ENCODE peak calls at places on chromosome 3, in eight cellular contexts. G, I, K, A, Z, R, T and N are unnamed samples.
A peak's percentile ranks its signal among the peaks of the same experiment; 100 is the strongest.

GRCh38 chr3:46660003-46660402 is 33.5 kb downstream of the ALS2CL start:
- DNase-seq in T (no peak), A (no peak), I (no peak), K (no peak), G (peak; percentile 44), R (peak; percentile 11), Z (no peak), N (peak; percentile 2)

GRCh38 chr3:160169139-160169830 is 55.9 kb upstream of the C3orf80 start:
- DNase-seq in K (no peak), A (no peak), T (peak; percentile 82), I (no peak), G (peak; percentile 68), Z (no peak), R (peak; percentile 96), N (no peak)

GRCh38 chr3:119148493-119149180 is 2.7 kb downstream of the TEX55 start:
- DNase-seq in A (no peak), R (peak; percentile 69), T (peak; percentile 9), I (no peak), Z (no peak), K (no peak), G (peak; percentile 87), N (no peak)

GRCh38 chr3:138049157-138049919 is 39.4 kb downstream of the CLDN18 start:
- DNase-seq in I (no peak), T (peak; percentile 51), G (no peak), A (no peak), K (no peak), R (peak; percentile 79), Z (no peak), N (no peak)

GRCh38 chr3:149393355-149394165 is 16.1 kb upstream of the TM4SF1 start:
- DNase-seq in K (peak; percentile 15), R (peak; percentile 89), I (peak; percentile 88), A (peak; percentile 80), G (peak; percentile 84), Z (peak; percentile 82), T (peak; percentile 86), N (peak; percentile 35)

GRCh38 chr3:111732248-111732879 is 126.7 kb upstream of the PHLDB2 start:
- DNase-seq in K (no peak), Z (no peak), T (no peak), G (no peak), I (no peak), A (no peak), R (no peak), N (no peak)

GRCh38 chr3:134344560-134344959 is 29.7 kb downstream of the AMOTL2 start:
- DNase-seq in A (no peak), G (no peak), T (no peak), I (no peak), K (no peak), Z (no peak), R (no peak), N (no peak)

GRCh38 chr3:74287557-74287956 is 326.9 kb downstream of the CNTN3 start:
- DNase-seq in R (peak; percentile 8), I (no peak), A (no peak), K (no peak), T (no peak), G (no peak), Z (no peak), N (no peak)

GRCh38 chr3:109563149-109563548 is 225.8 kb upstream of the DPPA4 start:
- DNase-seq in G (no peak), Z (no peak), T (no peak), K (no peak), R (no peak), I (no peak), A (no peak), N (peak; percentile 74)

GRCh38 chr3:178907081-178907480 is 164.5 kb downstream of the ZMAT3 start:
- DNase-seq in Z (no peak), K (no peak), T (no peak), R (peak; percentile 2), G (no peak), I (no peak), A (no peak), N (no peak)

GRCh38 chr3:126057547-126057819 is 26.4 kb downstream of the SLC41A3 start:
- DNase-seq in R (no peak), A (no peak), I (no peak), T (no peak), Z (no peak), G (no peak), K (no peak), N (no peak)

GRCh38 chr3:22231061-22231460 is 480.1 kb upstream of the ZNF385D start:
- DNase-seq in G (peak; percentile 19), A (no peak), K (no peak), Z (no peak), R (peak; percentile 7), I (no peak), T (peak; percentile 28), N (no peak)

GRCh38 chr3:65669163-65669875 is 369.4 kb downstream of the MAGI1 start:
- DNase-seq in G (no peak), K (no peak), Z (no peak), I (peak; percentile 17), R (peak; percentile 42), A (no peak), T (peak; percentile 52), N (no peak)

GRCh38 chr3:121747976-121748375 is 1.6 kb downstream of the GOLGB1 start:
- DNase-seq in R (peak; percentile 28), A (no peak), T (no peak), K (no peak), Z (no peak), I (no peak), G (no peak), N (no peak)

GRCh38 chr3:146322216-146322615 is 71.3 kb upstream of the PLSCR4 start:
- DNase-seq in I (no peak), T (no peak), R (no peak), G (no peak), K (no peak), Z (no peak), A (no peak), N (no peak)

GRCh38 chr3:187966636-187967035 is 187.3 kb upstream of the LPP start:
- DNase-seq in Z (peak; percentile 82), A (no peak), R (no peak), G (no peak), T (no peak), I (no peak), K (no peak), N (peak; percentile 33)

GRCh38 chr3:179301645-179302044 is 21.2 kb upstream of the ZNF639 start:
- DNase-seq in Z (no peak), A (no peak), R (no peak), T (no peak), K (no peak), I (no peak), G (no peak), N (no peak)

GRCh38 chr3:124298951-124299350 is 307.0 kb upstream of the ROPN1 start:
- DNase-seq in I (no peak), T (no peak), R (no peak), G (peak; percentile 56), Z (no peak), A (no peak), K (peak; percentile 33), N (no peak)

GRCh38 chr3:52537726-52538421 is 1.5 kb downstream of the UQCC5 start:
- DNase-seq in A (no peak), I (no peak), T (no peak), K (no peak), R (peak; percentile 17), G (no peak), Z (no peak), N (peak; percentile 3)
- H3K79me2 ChIP-seq in A (peaks cover 60% of the 10 kb centered on the region), I (peaks cover 36% of the 10 kb centered on the region), T (peaks cover 33% of the 10 kb centered on the region), K (peaks cover 43% of the 10 kb centered on the region), R (peaks cover 64% of the 10 kb centered on the region), G (peaks cover 67% of the 10 kb centered on the region), Z (peaks cover 62% of the 10 kb centered on the region), N (peaks cover 37% of the 10 kb centered on the region)

GRCh38 chr3:71512000-71512399 is 71.5 kb downstream of the FOXP1 start:
- DNase-seq in R (no peak), Z (peak; percentile 88), T (no peak), G (peak; percentile 22), A (peak; percentile 54), I (no peak), K (no peak), N (peak; percentile 11)

GRCh38 chr3:71510485-71510884 is 73.0 kb downstream of the FOXP1 start:
- DNase-seq in K (no peak), A (peak; percentile 44), R (peak; percentile 59), G (no peak), Z (peak; percentile 61), T (peak; percentile 43), I (peak; percentile 71), N (no peak)

GRCh38 chr3:71512544-71512943 is 71.0 kb downstream of the FOXP1 start:
- DNase-seq in Z (no peak), R (no peak), I (no peak), A (no peak), K (no peak), G (no peak), T (no peak), N (no peak)

GRCh38 chr3:71511037-71511436 is 72.5 kb downstream of the FOXP1 start:
- DNase-seq in A (no peak), I (peak; percentile 38), K (no peak), R (peak; percentile 72), G (no peak), T (peak; percentile 64), Z (peak; percentile 59), N (no peak)

GRCh38 chr3:71511446-71511845 is 72.1 kb downstream of the FOXP1 start:
- DNase-seq in R (peak; percentile 8), G (no peak), A (no peak), Z (peak; percentile 69), K (no peak), T (no peak), I (no peak), N (no peak)
- H3K79me2 ChIP-seq in R (peaks cover 81% of the 10 kb centered on the region), G (no peaks in the 10 kb centered on the region), A (no peaks in the 10 kb centered on the region), Z (peaks cover 98% of the 10 kb centered on the region), K (no peaks in the 10 kb centered on the region), T (no peaks in the 10 kb centered on the region), I (no peaks in the 10 kb centered on the region), N (peaks cover 64% of the 10 kb centered on the region)

GRCh38 chr3:142022381-142022780 is 127.0 kb downstream of the TFDP2 start:
- DNase-seq in T (peak; percentile 23), I (peak; percentile 6), Z (no peak), A (peak; percentile 15), G (peak; percentile 6), K (peak; percentile 45), R (peak; percentile 29), N (peak; percentile 69)

GRCh38 chr3:142026333-142026732 is 123.0 kb downstream of the TFDP2 start:
- DNase-seq in I (no peak), T (no peak), Z (no peak), K (no peak), R (no peak), A (no peak), G (no peak), N (no peak)

GRCh38 chr3:142019794-142020320 is 129.5 kb downstream of the TFDP2 start:
- DNase-seq in A (peak; percentile 12), Z (no peak), G (no peak), I (peak; percentile 36), T (no peak), K (peak; percentile 57), R (no peak), N (no peak)

GRCh38 chr3:142021127-142021526 is 128.2 kb downstream of the TFDP2 start:
- DNase-seq in R (no peak), I (no peak), T (no peak), Z (no peak), A (no peak), G (no peak), K (no peak), N (no peak)
- H3K79me2 ChIP-seq in R (no peaks in the 10 kb centered on the region), I (no peaks in the 10 kb centered on the region), T (no peaks in the 10 kb centered on the region), Z (peaks cover 61% of the 10 kb centered on the region), A (no peaks in the 10 kb centered on the region), G (no peaks in the 10 kb centered on the region), K (peaks cover 7% of the 10 kb centered on the region), N (peaks cover 99% of the 10 kb centered on the region)

GRCh38 chr3:113947372-113948014 is at the start of gene ZDHHC23:
- DNase-seq in T (peak; percentile 42), R (peak; percentile 77), Z (peak; percentile 82), G (peak; percentile 80), A (peak; percentile 79), K (no peak), I (peak; percentile 36), N (peak; percentile 68)

GRCh38 chr3:113948015-113948917 is 453 bp downstream of the ZDHHC23 start:
- DNase-seq in I (peak; percentile 9), Z (peak; percentile 78), A (peak; percentile 76), T (no peak), G (peak; percentile 36), R (peak; percentile 35), K (no peak), N (no peak)

GRCh38 chr3:113946831-113947230 is 982 bp upstream of the ZDHHC23 start:
- DNase-seq in Z (no peak), G (no peak), I (no peak), K (no peak), A (no peak), T (no peak), R (no peak), N (no peak)
- H3K79me2 ChIP-seq in Z (peaks cover 10% of the 10 kb centered on the region), G (no peaks in the 10 kb centered on the region), I (no peaks in the 10 kb centered on the region), K (no peaks in the 10 kb centered on the region), A (peaks cover 13% of the 10 kb centered on the region), T (no peaks in the 10 kb centered on the region), R (no peaks in the 10 kb centered on the region), N (no peaks in the 10 kb centered on the region)